ENCODE peak calls at places on chromosomes 5 and 9, in ten cellular contexts. D is HepG2; J is MM.1S; V is bronchial epithelial cell; P is neuronal stem cell; Y is choroid plexus epithelial cell; B is CD8-positive, alpha-beta T cell; O is breast epithelium; R is AG10803; X is body of pancreas. H is an unnamed sample.

GRCh38 chr5:176879663-176880392 is 19.3 kb downstream of the HK3 start:
- DNase-seq in D (no peak), J (no peak), V (no peak), P (no peak), Y (no peak), B (no peak), O (no peak), R (no peak), X (no peak), H (no peak)

GRCh38 chr9:35605336-35606137 is 475 bp downstream of the TESK1 start:
- DNase-seq in D (no peak), J (peak), V (peak), P (no peak), Y (peak), B (peak), O (no peak), R (no peak), X (peak), H (no peak)

GRCh38 chr5:84437673-84438315 is 53.1 kb upstream of the EDIL3 start:
- DNase-seq in D (no peak), J (no peak), V (peak), P (no peak), Y (peak), B (no peak), O (no peak), R (peak), X (no peak), H (no peak)

GRCh38 chr5:140423609-140424008 is 22.0 kb downstream of the ANKHD1 start:
- DNase-seq in D (no peak), J (no peak), V (no peak), P (no peak), Y (no peak), B (no peak), O (no peak), R (no peak), X (no peak), H (no peak)

GRCh38 chr9:90365646-90366045 is 277.0 kb downstream of the DIRAS2 start:
- DNase-seq in D (no peak), J (no peak), V (peak), P (no peak), Y (peak), B (no peak), O (no peak), R (no peak), X (no peak), H (no peak)

GRCh38 chr5:176735383-176736265 is 74.7 kb upstream of the UNC5A start:
- DNase-seq in D (no peak), J (no peak), V (no peak), P (no peak), Y (no peak), B (no peak), O (peak), R (no peak), X (no peak), H (no peak)

GRCh38 chr5:72852356-72852755 is 35.9 kb downstream of the TNPO1 start:
- DNase-seq in D (no peak), J (no peak), V (no peak), P (no peak), Y (no peak), B (no peak), O (no peak), R (no peak), X (no peak), H (no peak)

GRCh38 chr5:113380299-113381014 is 54.3 kb downstream of the TSSK1B start:
- DNase-seq in D (no peak), J (no peak), V (no peak), P (no peak), Y (no peak), B (no peak), O (no peak), R (no peak), X (no peak), H (no peak)

GRCh38 chr5:76408104-76408644 is 5.1 kb downstream of the IQGAP2 start:
- DNase-seq in D (peak), J (no peak), V (no peak), P (no peak), Y (no peak), B (no peak), O (no peak), R (no peak), X (no peak), H (no peak)

GRCh38 chr9:108049026-108049591 is 559.5 kb upstream of the KLF4 start:
- DNase-seq in D (no peak), J (no peak), V (peak), P (no peak), Y (peak), B (no peak), O (no peak), R (peak), X (no peak), H (no peak)

GRCh38 chr9:135078361-135078821 is 9.1 kb upstream of the OLFM1 start:
- DNase-seq in D (no peak), J (no peak), V (no peak), P (no peak), Y (no peak), B (no peak), O (peak), R (no peak), X (no peak), H (peak)

GRCh38 chr9:127741831-127742434 is 6.8 kb upstream of the TOR2A start:
- DNase-seq in D (peak), J (no peak), V (peak), P (peak), Y (no peak), B (no peak), O (no peak), R (peak), X (peak), H (peak)

GRCh38 chr5:132850066-132850465 is 16.2 kb downstream of the GDF9 start:
- DNase-seq in D (no peak), J (no peak), V (peak), P (no peak), Y (no peak), B (no peak), O (no peak), R (peak), X (no peak), H (no peak)

GRCh38 chr9:114804504-114804903 is 1.3 kb downstream of the TNFSF15 start:
- DNase-seq in D (peak), J (no peak), V (peak), P (no peak), Y (peak), B (no peak), O (no peak), R (peak), X (peak), H (no peak)

GRCh38 chr5:111461261-111461671 is 51.1 kb downstream of the STARD4 start:
- DNase-seq in D (no peak), J (no peak), V (peak), P (peak), Y (peak), B (no peak), O (no peak), R (no peak), X (peak), H (peak)

GRCh38 chr9:81497096-81497495 is 192.3 kb downstream of the TLE1 start:
- DNase-seq in D (no peak), J (no peak), V (peak), P (no peak), Y (no peak), B (no peak), O (no peak), R (no peak), X (no peak), H (no peak)

GRCh38 chr9:35675732-35676392 is 2.1 kb downstream of the CA9 start:
- DNase-seq in D (no peak), J (no peak), V (no peak), P (peak), Y (no peak), B (no peak), O (no peak), R (no peak), X (peak), H (no peak)

GRCh38 chr9:131273146-131273545 is 3.2 kb downstream of the FAM78A start:
- DNase-seq in D (no peak), J (peak), V (no peak), P (no peak), Y (no peak), B (no peak), O (no peak), R (no peak), X (no peak), H (no peak)

GRCh38 chr5:71839049-71839834 is 120.2 kb downstream of the CARTPT start:
- DNase-seq in D (no peak), J (no peak), V (no peak), P (no peak), Y (no peak), B (no peak), O (no peak), R (no peak), X (no peak), H (no peak)

GRCh38 chr5:67166886-67167285 is 29.7 kb downstream of the CD180 start:
- DNase-seq in D (no peak), J (no peak), V (no peak), P (no peak), Y (no peak), B (no peak), O (no peak), R (no peak), X (no peak), H (no peak)

GRCh38 chr5:67163863-67164595 is 32.6 kb downstream of the CD180 start:
- DNase-seq in D (no peak), J (no peak), V (no peak), P (no peak), Y (no peak), B (no peak), O (no peak), R (no peak), X (no peak), H (no peak)

GRCh38 chr5:67166460-67166871 is 30.1 kb downstream of the CD180 start:
- DNase-seq in D (no peak), J (no peak), V (no peak), P (no peak), Y (no peak), B (peak), O (no peak), R (no peak), X (peak), H (no peak)

GRCh38 chr5:67164856-67165523 is 31.6 kb downstream of the CD180 start:
- DNase-seq in D (no peak), J (no peak), V (no peak), P (no peak), Y (no peak), B (no peak), O (no peak), R (no peak), X (no peak), H (no peak)

DNA sequence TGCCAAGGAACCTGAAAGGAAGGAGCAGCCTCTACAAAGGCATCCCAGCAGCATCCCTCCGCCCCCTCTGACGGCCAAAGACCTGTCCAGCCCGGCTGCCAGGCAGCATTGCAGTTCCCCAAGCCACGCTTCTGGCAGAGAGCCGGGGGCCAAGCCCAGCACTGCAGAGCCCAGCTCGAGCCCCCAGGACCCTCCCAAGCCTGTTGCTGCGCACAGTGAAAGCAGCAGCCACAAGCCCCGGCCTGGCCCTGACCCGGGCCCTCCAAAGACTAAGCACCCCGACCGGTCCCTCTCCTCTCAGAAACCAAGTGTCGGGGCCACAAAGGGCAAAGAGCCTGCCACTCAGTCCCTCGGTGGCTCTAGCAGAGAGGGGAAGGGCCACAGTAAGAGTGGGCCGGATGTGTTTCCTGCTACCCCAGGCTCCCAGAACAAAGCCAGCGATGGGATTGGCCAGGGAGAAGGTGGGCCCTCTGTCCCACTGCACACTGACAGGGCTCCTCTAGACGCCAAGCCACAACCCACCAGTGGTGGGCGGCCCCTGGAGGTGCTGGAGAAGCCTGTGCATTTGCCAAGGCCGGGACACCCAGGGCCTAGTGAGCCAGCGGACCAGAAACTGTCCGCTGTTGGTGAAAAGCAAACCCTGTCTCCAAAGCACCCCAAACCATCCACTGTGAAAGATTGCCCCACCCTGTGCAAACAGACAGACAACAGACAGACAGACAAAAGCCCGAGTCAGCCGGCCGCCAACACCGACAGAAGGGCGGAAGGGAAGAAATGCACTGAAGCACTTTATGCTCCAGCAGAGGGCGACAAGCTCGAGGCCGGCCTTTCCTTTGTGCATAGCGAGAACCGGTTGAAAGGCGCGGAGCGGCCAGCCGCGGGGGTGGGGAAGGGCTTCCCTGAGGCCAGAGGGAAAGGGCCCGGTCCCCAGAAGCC is 30.8 kb downstream of the CD180 start:
- DNase-seq in D (no peak), J (peak), V (peak), P (peak), Y (peak), B (peak), O (peak), R (peak), X (peak), H (peak)
- H3K4me3 ChIP-seq in D (no peak), J (peak), V (no peak), P (no peak), Y (peak), B (peak), O (peak), R (peak), X (no peak), H (peak)

DNA sequence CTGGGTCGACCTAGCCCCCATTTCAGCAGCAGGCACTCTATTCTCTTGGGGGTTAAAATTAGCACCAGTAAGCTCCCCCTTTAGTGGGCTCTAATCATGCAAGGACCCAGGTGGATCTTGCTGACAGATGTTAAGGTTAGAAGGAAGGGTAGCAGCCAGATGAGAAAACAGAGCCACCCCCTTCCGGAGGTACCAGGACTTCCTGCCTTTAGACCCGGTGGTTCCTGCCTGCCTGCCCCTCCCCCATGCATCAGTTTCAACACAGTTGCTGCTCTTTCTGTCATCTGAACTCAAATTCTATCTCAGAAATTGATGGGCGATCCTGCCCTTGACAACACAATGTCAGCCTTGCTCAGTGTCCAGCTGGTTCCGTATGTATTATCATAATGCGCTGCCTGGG is 287.3 kb downstream of the EBF1 start:
- DNase-seq in D (no peak), J (no peak), V (no peak), P (no peak), Y (no peak), B (peak), O (no peak), R (no peak), X (no peak), H (no peak)
- H3K4me3 ChIP-seq in D (no peak), J (no peak), V (no peak), P (no peak), Y (no peak), B (peak), O (no peak), R (no peak), X (no peak), H (no peak)

DNA sequence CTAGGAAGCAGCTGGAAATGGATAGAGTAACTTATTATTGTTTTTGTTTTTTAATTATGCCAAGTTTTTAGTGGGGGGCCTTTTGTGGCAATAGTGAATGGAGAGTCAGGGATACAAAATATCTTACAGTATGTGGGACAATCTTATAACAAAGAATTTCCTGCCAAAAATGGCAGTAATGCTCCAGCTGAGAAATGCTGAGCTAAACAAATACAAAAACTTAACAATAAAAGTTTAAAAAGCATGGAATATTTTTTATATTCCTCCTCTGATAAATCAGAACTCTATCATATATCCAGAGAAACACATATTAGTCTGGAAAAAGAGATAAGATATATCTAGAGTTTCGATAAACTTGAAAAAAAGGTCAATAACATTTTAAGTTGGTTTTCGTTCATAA is 110.6 kb downstream of the TMEM161B start:
- DNase-seq in D (no peak), J (no peak), V (no peak), P (no peak), Y (no peak), B (no peak), O (no peak), R (no peak), X (no peak), H (no peak)
- H3K4me3 ChIP-seq in D (no peak), J (no peak), V (no peak), P (no peak), Y (no peak), B (no peak), O (no peak), R (no peak), X (no peak), H (no peak)

GRCh38 chr5:136080113-136080482 is 51.3 kb downstream of the TGFBI start:
- DNase-seq in D (no peak), J (no peak), V (no peak), P (no peak), Y (no peak), B (no peak), O (no peak), R (no peak), X (no peak), H (no peak)
- H3K4me3 ChIP-seq in D (no peak), J (peak), V (peak), P (peak), Y (peak), B (peak), O (peak), R (peak), X (no peak), H (no peak)

DNA sequence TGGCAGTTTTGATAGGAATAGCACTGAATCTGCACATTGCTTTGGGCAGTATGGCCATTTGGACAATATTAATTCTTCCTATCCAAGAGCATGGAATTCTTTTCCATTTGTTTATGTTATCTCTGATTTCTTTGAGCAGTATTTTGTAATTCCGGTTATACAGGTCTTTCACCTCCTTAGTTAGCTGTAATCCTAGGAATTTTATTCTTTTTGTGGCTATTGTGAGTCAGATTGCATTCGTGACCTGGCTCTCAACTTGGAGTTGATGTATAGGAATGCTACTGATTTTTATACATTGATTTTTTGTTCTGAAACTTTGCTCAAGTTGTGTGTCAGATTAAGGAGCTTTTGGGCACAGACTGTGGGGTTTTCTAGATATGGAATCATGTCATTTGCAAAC is 24.0 kb downstream of the TMEM161B start:
- DNase-seq in D (no peak), J (no peak), V (peak), P (no peak), Y (peak), B (no peak), O (no peak), R (no peak), X (no peak), H (no peak)
- H3K4me3 ChIP-seq in D (no peak), J (no peak), V (no peak), P (no peak), Y (no peak), B (no peak), O (no peak), R (no peak), X (no peak), H (no peak)

GRCh38 chr5:180304431-180305375 is 12.8 kb upstream of the MAPK9 start:
- DNase-seq in D (no peak), J (no peak), V (no peak), P (no peak), Y (no peak), B (no peak), O (no peak), R (no peak), X (no peak), H (no peak)
- H3K4me3 ChIP-seq in D (no peak), J (no peak), V (no peak), P (no peak), Y (no peak), B (no peak), O (no peak), R (no peak), X (no peak), H (no peak)

GRCh38 chr9:6712041-6712440 is 45.7 kb upstream of the KDM4C start:
- DNase-seq in D (no peak), J (no peak), V (no peak), P (no peak), Y (no peak), B (no peak), O (no peak), R (no peak), X (no peak), H (no peak)
- H3K4me3 ChIP-seq in D (no peak), J (no peak), V (no peak), P (no peak), Y (no peak), B (no peak), O (no peak), R (no peak), X (no peak), H (no peak)

DNA sequence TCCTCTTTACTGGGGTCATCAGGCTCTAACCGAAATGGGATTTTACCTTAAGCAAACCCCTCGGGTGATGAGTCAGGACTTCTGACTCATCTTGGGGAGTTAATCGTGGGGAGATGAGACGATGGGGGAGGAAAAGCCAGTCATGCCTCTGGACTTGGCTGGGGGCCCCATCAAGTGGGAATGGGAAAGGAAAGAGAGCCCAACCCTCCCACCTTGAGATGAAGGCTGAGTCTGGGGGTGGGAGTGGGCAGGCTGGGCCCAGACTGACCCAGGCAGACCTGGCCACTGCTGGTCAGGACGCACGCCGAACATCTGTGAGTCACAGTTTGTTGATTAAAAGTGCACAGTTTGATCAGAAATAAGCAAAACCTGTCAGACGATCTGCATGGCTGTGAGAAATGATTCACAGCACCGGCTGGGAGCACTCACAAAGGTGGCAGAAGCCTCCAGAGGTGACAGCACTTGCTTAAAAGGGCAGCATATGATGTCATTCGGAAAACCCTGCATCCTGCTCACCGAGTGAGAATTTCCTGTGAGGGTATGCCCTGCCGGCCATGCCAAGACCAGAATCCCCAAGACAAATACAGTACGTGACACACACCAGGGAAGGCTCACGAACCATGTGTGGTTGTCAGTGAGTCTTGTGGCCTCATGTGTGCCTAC is 50.0 kb upstream of the SLC25A51 start:
- DNase-seq in D (no peak), J (no peak), V (peak), P (no peak), Y (peak), B (no peak), O (no peak), R (peak), X (no peak), H (no peak)
- H3K4me3 ChIP-seq in D (no peak), J (no peak), V (no peak), P (no peak), Y (no peak), B (no peak), O (no peak), R (no peak), X (no peak), H (no peak)

DNA sequence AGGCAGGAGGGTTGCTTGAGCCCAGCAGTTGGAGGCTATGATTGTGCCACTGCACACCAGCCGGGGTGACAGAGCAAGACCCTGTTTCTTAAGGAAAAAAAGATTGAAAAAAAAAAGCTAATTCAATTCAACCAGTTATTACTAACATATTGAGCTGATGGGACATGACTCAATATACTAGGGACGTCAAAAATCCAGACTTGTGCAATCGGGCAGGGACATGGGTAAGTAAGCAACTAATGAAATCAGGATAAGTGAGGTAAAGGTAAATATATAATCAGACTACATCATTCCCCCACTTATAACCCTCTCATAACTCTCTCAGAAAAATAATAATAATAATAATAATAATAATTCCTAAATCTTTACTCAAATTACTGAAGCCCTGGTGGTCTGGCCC is 975 bp upstream of the HAVCR1 start:
- DNase-seq in D (peak), J (no peak), V (no peak), P (no peak), Y (no peak), B (no peak), O (no peak), R (peak), X (no peak), H (no peak)
- H3K4me3 ChIP-seq in D (no peak), J (no peak), V (no peak), P (no peak), Y (no peak), B (no peak), O (no peak), R (no peak), X (no peak), H (no peak)

GRCh38 chr9:117415584-117415937 is 704 bp upstream of the ASTN2 start:
- DNase-seq in D (no peak), J (no peak), V (no peak), P (no peak), Y (no peak), B (no peak), O (no peak), R (no peak), X (no peak), H (no peak)
- H3K4me3 ChIP-seq in D (no peak), J (no peak), V (no peak), P (peak), Y (no peak), B (no peak), O (peak), R (no peak), X (no peak), H (peak)

H was measured in dorsolateral prefrontal cortex.